ENCODE peak calls at places on chromosomes 13 and 19, in nine cellular contexts. Q, H, J, L, D, M, S, P and A are unnamed samples.
A peak's percentile ranks its signal among the peaks of the same experiment; 100 is the strongest.

GRCh38 chr13:42574011-42574410 is at the start of gene TNFSF11:
- DNase-seq in Q (no peak), H (peak; percentile 26), J (no peak), L (no peak), D (peak; percentile 41), M (no peak), S (no peak), P (no peak), A (no peak)

GRCh38 chr19:12985049-12985776 is 10.1 kb upstream of the NFIX start:
- DNase-seq in Q (peak; percentile 92), H (no peak), J (no peak), L (peak; percentile 93), D (no peak), M (no peak), S (no peak), P (no peak), A (peak; percentile 75)

GRCh38 chr13:80217614-80218456 is 123.1 kb downstream of the SPRY2 start:
- DNase-seq in Q (no peak), H (no peak), J (no peak), L (peak; percentile 25), D (no peak), M (no peak), S (no peak), P (no peak), A (no peak)

GRCh38 chr19:35265126-35265995 is 3.4 kb upstream of the USF2 start:
- DNase-seq in Q (no peak), H (no peak), J (no peak), L (no peak), D (no peak), M (no peak), S (no peak), P (peak; percentile 24), A (no peak)

GRCh38 chr19:3057275-3057714 is 5.0 kb downstream of the TLE5 start:
- DNase-seq in Q (no peak), H (no peak), J (peak; percentile 26), L (no peak), D (no peak), M (no peak), S (no peak), P (peak; percentile 85), A (no peak)

GRCh38 chr13:25905411-25906010 is 146.3 kb downstream of the SHISA2 start:
- DNase-seq in Q (no peak), H (no peak), J (no peak), L (no peak), D (no peak), M (no peak), S (no peak), P (no peak), A (no peak)

GRCh38 chr19:6705931-6706632 is 14.4 kb downstream of the C3 start:
- DNase-seq in Q (no peak), H (no peak), J (no peak), L (no peak), D (no peak), M (no peak), S (no peak), P (no peak), A (no peak)

GRCh38 chr19:46515879-46516350 is 20.2 kb upstream of the PNMA8B start:
- DNase-seq in Q (no peak), H (no peak), J (peak; percentile 58), L (peak; percentile 69), D (peak; percentile 44), M (no peak), S (no peak), P (no peak), A (peak; percentile 23)

GRCh38 chr19:16078311-16078758 is 2.0 kb downstream of the TPM4 start:
- DNase-seq in Q (peak; percentile 91), H (peak; percentile 43), J (no peak), L (peak; percentile 36), D (peak; percentile 46), M (no peak), S (no peak), P (peak; percentile 36), A (no peak)

GRCh38 chr13:71877280-71877653 is 10.3 kb upstream of the DACH1 start:
- DNase-seq in Q (no peak), H (no peak), J (no peak), L (no peak), D (no peak), M (no peak), S (no peak), P (no peak), A (no peak)

GRCh38 chr19:54473071-54473941 is at the start of gene CDC42EP5:
- DNase-seq in Q (peak; percentile 93), H (peak; percentile 54), J (no peak), L (peak; percentile 36), D (no peak), M (peak; percentile 72), S (no peak), P (peak; percentile 59), A (no peak)

GRCh38 chr13:113648218-113648615 is 9.8 kb downstream of the ATP4B start:
- DNase-seq in Q (no peak), H (no peak), J (no peak), L (no peak), D (no peak), M (no peak), S (no peak), P (peak; percentile 36), A (no peak)

GRCh38 chr13:98919566-98919965 is 58.3 kb downstream of the DOCK9 start:
- DNase-seq in Q (no peak), H (no peak), J (no peak), L (no peak), D (peak; percentile 48), M (no peak), S (no peak), P (no peak), A (no peak)

GRCh38 chr13:81017525-81018152 is 676.7 kb upstream of the SPRY2 start:
- DNase-seq in Q (no peak), H (no peak), J (peak; percentile 76), L (peak; percentile 56), D (no peak), M (no peak), S (no peak), P (no peak), A (peak; percentile 28)

GRCh38 chr19:2549701-2550191 is 73.8 kb downstream of the GADD45B start:
- DNase-seq in Q (peak; percentile 95), H (no peak), J (no peak), L (peak; percentile 68), D (no peak), M (peak; percentile 65), S (no peak), P (peak; percentile 86), A (no peak)

GRCh38 chr13:48403151-48403631 is 9.7 kb downstream of the LPAR6 start:
- DNase-seq in Q (no peak), H (peak; percentile 25), J (no peak), L (no peak), D (peak; percentile 51), M (no peak), S (no peak), P (no peak), A (no peak)

GRCh38 chr19:34428549-34429285 is 536 bp downstream of the UBA2 start:
- DNase-seq in Q (no peak), H (no peak), J (no peak), L (peak; percentile 44), D (no peak), M (no peak), S (no peak), P (peak; percentile 59), A (peak; percentile 2)

GRCh38 chr13:20127263-20127562 is 33.6 kb downstream of the GJA3 start:
- DNase-seq in Q (no peak), H (no peak), J (no peak), L (no peak), D (no peak), M (no peak), S (no peak), P (no peak), A (peak; percentile 9)

GRCh38 chr19:48999481-49000325 is 6.0 kb downstream of the RUVBL2 start:
- DNase-seq in Q (no peak), H (peak; percentile 73), J (peak; percentile 73), L (peak; percentile 65), D (peak; percentile 77), M (no peak), S (no peak), P (peak; percentile 75), A (no peak)

GRCh38 chr13:19782049-19782726 is 557 bp downstream of the PSPC1 start:
- DNase-seq in Q (peak; percentile 92), H (peak; percentile 69), J (no peak), L (peak; percentile 51), D (peak; percentile 68), M (no peak), S (no peak), P (peak; percentile 80), A (no peak)

GRCh38 chr19:43329989-43330388 is 23.5 kb upstream of the CD177 start:
- DNase-seq in Q (no peak), H (no peak), J (no peak), L (no peak), D (no peak), M (no peak), S (no peak), P (no peak), A (no peak)

GRCh38 chr13:110965038-110965754 is 50.3 kb upstream of the ANKRD10 start:
- DNase-seq in Q (peak; percentile 29), H (no peak), J (no peak), L (peak; percentile 97), D (peak; percentile 37), M (peak; percentile 39), S (peak; percentile 45), P (no peak), A (peak; percentile 68)

GRCh38 chr19:31278555-31279435 is 70.4 kb downstream of the TSHZ3 start:
- DNase-seq in Q (no peak), H (no peak), J (no peak), L (no peak), D (no peak), M (no peak), S (no peak), P (no peak), A (no peak)

GRCh38 chr13:36706755-36707154 is 32.9 kb downstream of the SERTM1 start:
- DNase-seq in Q (no peak), H (no peak), J (no peak), L (no peak), D (no peak), M (no peak), S (no peak), P (no peak), A (no peak)

GRCh38 chr13:105572401-105572800 is 963.1 kb downstream of the EFNB2 start:
- DNase-seq in Q (no peak), H (no peak), J (no peak), L (no peak), D (no peak), M (no peak), S (no peak), P (no peak), A (no peak)

GRCh38 chr13:18232298-18232993 is 949.2 kb downstream of the TUBA3C start:
- DNase-seq in Q (no peak), H (no peak), J (no peak), L (no peak), D (no peak), M (no peak), S (no peak), P (no peak), A (no peak)

GRCh38 chr19:15210323-15210774 is 9.6 kb upstream of the NOTCH3 start:
- DNase-seq in Q (no peak), H (no peak), J (no peak), L (no peak), D (no peak), M (no peak), S (no peak), P (peak; percentile 83), A (peak; percentile 25)

GRCh38 chr13:60210510-60211065 is 46.9 kb upstream of the DIAPH3 start:
- DNase-seq in Q (no peak), H (no peak), J (no peak), L (no peak), D (no peak), M (no peak), S (no peak), P (no peak), A (no peak)

GRCh38 chr13:102394158-102395053 is 7.4 kb downstream of the FGF14 start:
- DNase-seq in Q (peak; percentile 98), H (peak; percentile 97), J (peak; percentile 79), L (no peak), D (peak; percentile 97), M (peak; percentile 20), S (peak; percentile 17), P (peak; percentile 95), A (no peak)

GRCh38 chr13:31172535-31172934 is 10.8 kb upstream of the HSPH1 start:
- DNase-seq in Q (no peak), H (no peak), J (no peak), L (peak; percentile 84), D (no peak), M (no peak), S (peak; percentile 64), P (no peak), A (peak; percentile 94)

GRCh38 chr19:51272183-51272817 is 21.4 kb downstream of the SIGLECL1 start:
- DNase-seq in Q (no peak), H (peak; percentile 11), J (no peak), L (no peak), D (peak; percentile 13), M (no peak), S (no peak), P (no peak), A (no peak)